ENCODE peak calls at places on chromosomes 1 and 21, in eight cellular contexts. I, M, G, R, C, O, B and A are unnamed samples.

GRCh38 chr1:223712856-223713494 is 636 bp downstream of the CAPN2 start:
- DNase-seq in I (peak; percentile 41), M (peak; percentile 74), G (no peak), R (peak; percentile 88), C (no peak), O (peak; percentile 57), B (peak; percentile 87), A (no peak)

GRCh38 chr1:3992103-3992556 is 92.1 kb upstream of the C1orf174 start:
- DNase-seq in I (no peak), M (peak; percentile 25), G (no peak), R (no peak), C (no peak), O (no peak), B (no peak), A (no peak)

GRCh38 chr1:3156936-3157335 is 87.9 kb downstream of the PRDM16 start:
- DNase-seq in I (no peak), M (no peak), G (no peak), R (no peak), C (no peak), O (no peak), B (no peak), A (no peak)

GRCh38 chr1:181095763-181096184 is 7.3 kb downstream of the IER5 start:
- DNase-seq in I (no peak), M (peak; percentile 12), G (no peak), R (no peak), C (no peak), O (no peak), B (no peak), A (no peak)

GRCh38 chr21:28089599-28090421 is 902.9 kb downstream of the LTN1 start:
- DNase-seq in I (peak; percentile 3), M (no peak), G (no peak), R (no peak), C (no peak), O (no peak), B (no peak), A (no peak)

GRCh38 chr21:14787312-14787711 is 241.2 kb upstream of the SAMSN1 start:
- DNase-seq in I (no peak), M (no peak), G (no peak), R (no peak), C (no peak), O (no peak), B (no peak), A (no peak)

GRCh38 chr1:207079706-207080246 is 8.9 kb upstream of the C4BPB start:
- DNase-seq in I (no peak), M (no peak), G (no peak), R (no peak), C (no peak), O (no peak), B (no peak), A (no peak)

GRCh38 chr1:21269461-21270085 is 20.7 kb downstream of the ECE1 start:
- DNase-seq in I (no peak), M (no peak), G (no peak), R (no peak), C (no peak), O (no peak), B (no peak), A (no peak)

GRCh38 chr1:107936498-107937481 is 28.2 kb downstream of the VAV3 start:
- DNase-seq in I (peak; percentile 25), M (no peak), G (peak; percentile 97), R (no peak), C (peak; percentile 14), O (peak; percentile 22), B (peak; percentile 43), A (no peak)

GRCh38 chr1:31376374-31377134 is 3.7 kb upstream of the FABP3 start:
- DNase-seq in I (peak; percentile 63), M (no peak), G (peak; percentile 92), R (no peak), C (peak; percentile 36), O (no peak), B (no peak), A (no peak)

GRCh38 chr21:26966360-26966977 is 419 bp downstream of the ADAMTS5 start:
- DNase-seq in I (no peak), M (peak; percentile 65), G (peak; percentile 19), R (peak; percentile 44), C (no peak), O (no peak), B (peak; percentile 67), A (no peak)

GRCh38 chr1:25616932-25617625 is 488 bp downstream of the MAN1C1 start:
- DNase-seq in I (peak; percentile 52), M (no peak), G (no peak), R (peak; percentile 86), C (no peak), O (no peak), B (no peak), A (no peak)
- H3K4me1 ChIP-seq in I (peaks cover 22% of the 10 kb centered on the region), M (peaks cover 31% of the 10 kb centered on the region), G (no peaks in the 10 kb centered on the region), R (peaks cover 27% of the 10 kb centered on the region), C (peaks cover 15% of the 10 kb centered on the region), O (peaks cover 45% of the 10 kb centered on the region), B (peaks cover 25% of the 10 kb centered on the region), A (peaks cover 10% of the 10 kb centered on the region)

GRCh38 chr1:150152772-150153461 is 3.2 kb downstream of the PLEKHO1 start:
- DNase-seq in I (no peak), M (no peak), G (peak; percentile 77), R (no peak), C (no peak), O (no peak), B (no peak), A (no peak)
- H3K36me3 ChIP-seq in I (peaks cover 7% of the 10 kb centered on the region), M (peaks cover 50% of the 10 kb centered on the region), G (peaks cover 29% of the 10 kb centered on the region), R (peaks cover 41% of the 10 kb centered on the region), C (peaks cover 71% of the 10 kb centered on the region), O (peaks cover 13% of the 10 kb centered on the region), B (peaks cover 2% of the 10 kb centered on the region), A (no peaks in the 10 kb centered on the region)

GRCh38 chr1:6961905-6962304 is 176.7 kb downstream of the CAMTA1 start:
- DNase-seq in I (no peak), M (no peak), G (no peak), R (no peak), C (peak; percentile 61), O (no peak), B (no peak), A (no peak)
- H3K4me1 ChIP-seq in I (peaks cover 21% of the 10 kb centered on the region), M (peaks cover 24% of the 10 kb centered on the region), G (no peaks in the 10 kb centered on the region), R (no peaks in the 10 kb centered on the region), C (peaks cover 10% of the 10 kb centered on the region), O (peaks cover 32% of the 10 kb centered on the region), B (peaks cover 6% of the 10 kb centered on the region), A (no peaks in the 10 kb centered on the region)

GRCh38 chr1:35756064-35756463 is 13.7 kb downstream of the CLSPN start:
- DNase-seq in I (no peak), M (no peak), G (no peak), R (no peak), C (no peak), O (no peak), B (no peak), A (no peak)

GRCh38 chr1:35748326-35748725 is 21.5 kb downstream of the CLSPN start:
- DNase-seq in I (no peak), M (no peak), G (peak; percentile 23), R (no peak), C (no peak), O (no peak), B (no peak), A (no peak)

DNA sequence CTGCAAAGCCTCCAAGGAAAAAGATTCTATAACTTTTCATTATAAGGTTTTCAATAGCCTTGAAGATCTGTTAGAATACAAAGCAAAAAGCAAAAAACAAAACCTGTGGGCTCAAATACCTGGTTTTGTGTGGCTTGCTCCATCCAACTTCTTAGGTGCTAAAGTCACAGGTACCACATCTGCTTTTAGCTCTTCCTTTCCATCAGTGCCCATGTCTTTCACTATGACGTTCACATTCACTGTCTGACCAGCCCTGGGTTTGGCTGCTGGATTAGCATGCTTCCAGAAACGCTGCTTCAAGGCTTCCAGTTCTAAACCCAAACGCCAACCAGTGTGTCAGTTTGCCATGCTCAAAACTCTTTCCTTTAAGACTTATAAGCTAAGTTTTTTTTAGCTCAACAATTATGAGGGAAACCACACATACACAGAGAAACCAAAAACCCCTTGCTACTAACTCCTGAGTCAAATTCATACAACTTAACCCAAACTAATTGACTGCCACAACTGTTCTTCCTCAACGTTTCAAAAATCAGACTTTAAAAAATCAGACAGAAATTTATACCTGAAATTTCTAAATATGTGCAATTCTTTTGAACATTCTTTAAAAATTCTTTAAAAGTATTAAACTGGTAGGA is 16.0 kb downstream of the CLSPN start:
- DNase-seq in I (no peak), M (no peak), G (no peak), R (no peak), C (no peak), O (no peak), B (no peak), A (no peak)
- H3K36me3 ChIP-seq in I (peaks cover 26% of the 10 kb centered on the region), M (no peaks in the 10 kb centered on the region), G (no peaks in the 10 kb centered on the region), R (no peaks in the 10 kb centered on the region), C (peaks cover 94% of the 10 kb centered on the region), O (no peaks in the 10 kb centered on the region), B (no peaks in the 10 kb centered on the region), A (no peaks in the 10 kb centered on the region)